ENCODE peak calls at places on chromosome 16, in nine cellular contexts. O is tibial nerve, J is right lobe of liver, D is prostate gland, Z is H54, Q is uterus, T is esophagus squamous epithelium, Y is lower leg skin, I is ovary. X is an unnamed sample.

GRCh38 chr16:86029131-86029741 is 130.3 kb downstream of the IRF8 start:
- DNase-seq in Q (no peak), Z (no peak), O (no peak), T (no peak), D (no peak), J (no peak), Y (peak), I (no peak), X (peak)

GRCh38 chr16:21663889-21664647 is at the start of gene OTOA:
- DNase-seq in Q (no peak), Y (no peak), J (peak), O (no peak), I (no peak), D (no peak), T (no peak), Z (no peak), X (no peak)

GRCh38 chr16:12501727-12502457 is 301.8 kb downstream of the CPPED1 start:
- DNase-seq in T (no peak), Y (no peak), O (no peak), I (no peak), D (no peak), Q (no peak), Z (no peak), J (no peak), X (no peak)

GRCh38 chr16:82016964-82017363 is 5.7 kb upstream of the SDR42E1 start:
- DNase-seq in J (no peak), D (no peak), T (no peak), I (no peak), Y (no peak), Q (no peak), Z (no peak), O (peak), X (no peak)

GRCh38 chr16:12435730-12436129 is 368.0 kb downstream of the CPPED1 start:
- DNase-seq in D (no peak), O (no peak), Y (no peak), I (no peak), T (no peak), Q (no peak), J (no peak), Z (no peak), X (no peak)

GRCh38 chr16:7227193-7227825 is 105.3 kb upstream of the RBFOX1 start:
- DNase-seq in I (no peak), O (no peak), D (no peak), T (no peak), J (no peak), Y (no peak), Q (no peak), Z (no peak), X (peak)

GRCh38 chr16:66064811-66065530 is 301.5 kb upstream of the CDH5 start:
- DNase-seq in T (no peak), Q (no peak), O (no peak), I (no peak), D (no peak), Y (no peak), Z (no peak), J (no peak), X (no peak)

GRCh38 chr16:88063201-88063773 is 112.1 kb downstream of the BANP start:
- DNase-seq in J (peak), Z (no peak), Y (peak), Q (peak), D (no peak), T (no peak), O (peak), I (peak), X (no peak)

GRCh38 chr16:4461250-4462085 is 13.0 kb downstream of the NMRAL1 start:
- DNase-seq in Z (no peak), Y (no peak), O (no peak), D (no peak), I (no peak), T (no peak), J (no peak), Q (no peak), X (peak)

DNA sequence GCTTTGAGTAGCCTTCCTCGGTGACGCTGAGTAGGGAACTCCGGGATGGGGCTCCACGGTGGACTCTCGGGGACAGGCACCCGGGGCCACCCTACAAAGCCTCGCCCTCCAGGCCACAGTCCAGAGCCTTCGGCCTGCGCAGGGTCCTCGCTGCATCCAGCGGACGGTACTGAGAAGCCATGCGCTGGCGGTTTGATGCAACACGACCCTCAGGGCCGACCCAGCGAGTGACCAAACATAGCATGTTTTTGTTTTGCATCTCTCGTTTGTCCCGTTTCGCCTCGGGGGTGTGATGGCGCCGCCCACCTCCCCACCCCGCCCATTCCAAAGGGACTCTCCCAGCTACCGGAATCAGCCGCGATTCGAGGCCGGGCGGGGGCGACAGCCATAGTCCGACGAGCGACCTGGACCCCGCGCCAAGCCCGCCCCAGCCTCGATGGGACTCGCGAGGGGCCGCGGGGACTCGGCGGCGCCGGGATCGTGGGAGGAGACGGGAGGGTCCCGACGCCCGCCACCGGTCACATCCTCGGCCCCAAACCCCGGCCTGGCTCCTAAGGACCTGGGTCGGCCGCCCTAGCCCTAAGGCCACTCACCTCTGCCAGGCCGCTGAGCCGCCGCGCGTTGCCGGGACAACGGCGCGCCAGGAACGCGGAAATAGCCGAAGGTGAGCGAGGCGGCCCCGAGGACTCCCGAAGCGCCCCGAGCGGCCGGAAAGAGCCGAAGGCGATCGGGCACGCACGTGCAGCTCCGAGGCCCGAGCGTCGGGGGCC is 1.6 kb downstream of the IFT140 start:
- DNase-seq in D (peak), I (peak), J (peak), Y (peak), O (peak), Q (peak), T (no peak), Z (peak), X (peak)
- TF ChIP-seq POLR2A in D (peak), I (no peak), J (no peak), Y (no peak), O (peak), Q (no peak), T (no peak), Z (peak), X (no peak)

DNA sequence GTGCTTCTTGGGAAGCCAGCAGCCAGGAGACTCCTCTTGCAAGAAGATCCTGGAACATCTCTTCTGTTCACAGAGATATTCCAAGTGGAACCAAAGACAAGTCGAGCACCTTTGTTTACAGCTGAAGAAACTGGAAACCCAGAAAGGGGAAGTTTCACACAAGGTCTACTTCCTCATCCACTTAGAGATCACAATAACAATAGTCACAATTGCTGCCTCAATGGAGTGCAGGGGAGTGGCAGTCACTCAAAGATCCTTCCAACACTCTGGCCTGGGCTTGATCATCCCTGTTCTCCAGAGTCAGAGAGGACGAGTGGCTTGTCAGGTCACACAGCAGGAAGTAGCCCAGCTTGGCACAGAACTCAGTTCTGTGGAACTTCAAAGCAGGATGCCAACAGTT is 46.9 kb upstream of the SIAH1 start:
- DNase-seq in Q (no peak), Y (no peak), J (no peak), I (no peak), D (no peak), Z (no peak), T (no peak), O (no peak), X (no peak)
- TF ChIP-seq POLR2A in Q (no peak), Y (no peak), J (no peak), I (no peak), D (no peak), Z (no peak), T (no peak), O (no peak), X (no peak)

GRCh38 chr16:1159973-1160772 is 7.3 kb downstream of the CACNA1H start:
- DNase-seq in Y (no peak), J (peak), O (no peak), Q (peak), Z (no peak), T (no peak), D (peak), I (peak), X (peak)
- TF ChIP-seq POLR2A in Y (no peak), J (no peak), O (no peak), Q (no peak), Z (no peak), T (no peak), D (no peak), I (no peak), X (no peak)

GRCh38 chr16:85010931-85011845 is at the start of gene ZDHHC7:
- DNase-seq in D (peak), O (peak), Y (peak), Z (peak), I (peak), T (no peak), J (peak), Q (peak), X (peak)
- TF ChIP-seq POLR2A in D (peak), O (peak), Y (peak), Z (peak), I (peak), T (no peak), J (peak), Q (peak), X (peak)

GRCh38 chr16:3401719-3402397 is 843 bp downstream of the ZNF174 start:
- DNase-seq in D (no peak), T (no peak), Q (no peak), J (no peak), Y (no peak), Z (no peak), O (no peak), I (no peak), X (no peak)

GRCh38 chr16:3400446-3400778 is 392 bp downstream of the ZSCAN32 start:
- DNase-seq in I (no peak), T (no peak), O (no peak), Q (no peak), Z (no peak), D (no peak), J (no peak), Y (no peak), X (no peak)

DNA sequence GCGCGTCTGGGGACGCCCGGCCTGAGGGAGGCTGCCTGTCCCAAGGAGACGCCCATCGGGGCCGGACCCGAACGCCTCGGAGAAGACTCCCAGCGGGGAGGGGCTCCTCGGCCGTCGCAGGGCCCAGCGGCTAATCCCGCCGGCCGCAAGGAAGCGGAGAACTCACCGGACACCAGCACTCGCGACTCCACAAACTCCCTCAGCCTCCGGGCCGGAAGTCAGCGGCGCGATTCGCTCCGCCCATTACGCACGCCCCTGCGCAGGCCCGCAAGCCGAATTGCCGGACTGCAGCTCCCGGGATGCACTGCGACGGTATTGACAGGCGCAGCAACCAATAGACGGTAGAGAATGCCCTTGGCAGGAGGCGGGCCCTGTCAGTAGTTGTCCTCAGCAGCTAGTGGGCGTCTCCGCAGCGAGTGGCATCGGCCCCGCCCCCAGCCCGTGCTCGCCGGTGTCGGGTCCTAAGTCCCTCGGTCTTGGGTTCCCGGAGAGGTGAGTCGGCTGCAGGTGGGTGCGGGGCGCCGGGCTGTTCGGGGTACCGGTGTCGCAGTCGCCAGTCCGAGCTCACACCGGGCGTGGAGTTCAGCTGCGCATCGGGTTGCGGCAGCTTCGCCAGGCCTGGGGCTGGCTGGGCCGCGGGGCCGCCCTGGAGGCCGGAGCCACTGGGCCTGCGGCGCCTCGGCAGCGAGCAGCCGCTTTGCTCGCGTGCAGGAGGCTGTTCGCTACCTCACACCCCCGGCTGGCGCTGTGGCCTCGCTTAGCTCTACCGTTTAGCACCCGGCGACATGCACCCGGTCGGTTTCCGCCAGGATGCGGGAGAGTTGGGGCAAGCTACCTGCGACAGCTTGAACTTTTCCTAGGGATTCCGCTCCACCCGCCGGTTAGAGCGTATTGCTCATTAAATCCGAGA is at the start of the genes ZNF174 and ZSCAN32:
- DNase-seq in I (peak), Q (peak), D (peak), Y (peak), O (peak), J (peak), Z (peak), T (peak), X (peak)
- TF ChIP-seq POLR2A in I (peak), Q (peak), D (peak), Y (peak), O (peak), J (peak), Z (peak), T (no peak), X (peak)

GRCh38 chr16:56450901-56451752 is at the start of the genes NUDT21 and OGFOD1:
- DNase-seq in I (peak), Z (peak), D (peak), J (peak), O (peak), T (peak), Y (peak), Q (peak), X (peak)
- TF ChIP-seq POLR2A in I (peak), Z (peak), D (peak), J (peak), O (peak), T (no peak), Y (no peak), Q (peak), X (no peak)

DNA sequence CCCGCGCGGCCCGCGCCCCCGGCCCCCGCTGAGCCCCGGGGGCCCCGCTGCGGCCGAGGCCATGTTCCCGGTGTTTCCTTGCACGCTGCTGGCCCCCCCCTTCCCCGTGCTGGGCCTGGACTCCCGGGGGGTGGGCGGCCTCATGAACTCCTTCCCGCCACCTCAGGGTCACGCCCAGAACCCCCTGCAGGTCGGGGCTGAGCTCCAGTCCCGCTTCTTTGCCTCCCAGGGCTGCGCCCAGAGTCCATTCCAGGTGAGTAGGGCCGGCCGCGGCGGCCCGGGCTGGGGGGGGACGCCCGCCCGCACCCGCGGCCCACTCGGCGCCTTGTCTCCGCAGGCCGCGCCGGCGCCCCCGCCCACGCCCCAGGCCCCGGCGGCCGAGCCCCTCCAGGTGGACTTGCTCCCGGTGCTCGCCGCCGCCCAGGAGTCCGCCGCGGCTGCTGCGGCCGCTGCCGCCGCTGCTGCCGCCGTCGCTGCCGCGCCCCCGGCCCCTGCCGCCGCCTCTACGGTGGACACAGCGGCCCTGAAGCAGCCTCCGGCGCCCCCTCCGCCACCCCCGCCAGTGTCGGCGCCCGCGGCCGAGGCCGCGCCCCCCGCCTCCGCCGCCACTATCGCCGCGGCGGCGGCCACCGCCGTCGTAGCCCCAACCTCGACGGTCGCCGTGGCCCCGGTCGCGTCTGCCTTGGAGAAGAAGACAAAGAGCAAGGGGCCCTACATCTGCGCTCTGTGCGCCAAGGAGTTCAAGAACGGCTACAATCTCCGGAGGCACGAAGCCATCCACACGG is 504 bp downstream of the MAZ start:
- DNase-seq in T (no peak), Y (peak), O (no peak), J (peak), Q (peak), Z (peak), I (peak), D (peak), X (peak)
- TF ChIP-seq POLR2A in T (no peak), Y (no peak), O (no peak), J (no peak), Q (no peak), Z (peak), I (no peak), D (no peak), X (no peak)

DNA sequence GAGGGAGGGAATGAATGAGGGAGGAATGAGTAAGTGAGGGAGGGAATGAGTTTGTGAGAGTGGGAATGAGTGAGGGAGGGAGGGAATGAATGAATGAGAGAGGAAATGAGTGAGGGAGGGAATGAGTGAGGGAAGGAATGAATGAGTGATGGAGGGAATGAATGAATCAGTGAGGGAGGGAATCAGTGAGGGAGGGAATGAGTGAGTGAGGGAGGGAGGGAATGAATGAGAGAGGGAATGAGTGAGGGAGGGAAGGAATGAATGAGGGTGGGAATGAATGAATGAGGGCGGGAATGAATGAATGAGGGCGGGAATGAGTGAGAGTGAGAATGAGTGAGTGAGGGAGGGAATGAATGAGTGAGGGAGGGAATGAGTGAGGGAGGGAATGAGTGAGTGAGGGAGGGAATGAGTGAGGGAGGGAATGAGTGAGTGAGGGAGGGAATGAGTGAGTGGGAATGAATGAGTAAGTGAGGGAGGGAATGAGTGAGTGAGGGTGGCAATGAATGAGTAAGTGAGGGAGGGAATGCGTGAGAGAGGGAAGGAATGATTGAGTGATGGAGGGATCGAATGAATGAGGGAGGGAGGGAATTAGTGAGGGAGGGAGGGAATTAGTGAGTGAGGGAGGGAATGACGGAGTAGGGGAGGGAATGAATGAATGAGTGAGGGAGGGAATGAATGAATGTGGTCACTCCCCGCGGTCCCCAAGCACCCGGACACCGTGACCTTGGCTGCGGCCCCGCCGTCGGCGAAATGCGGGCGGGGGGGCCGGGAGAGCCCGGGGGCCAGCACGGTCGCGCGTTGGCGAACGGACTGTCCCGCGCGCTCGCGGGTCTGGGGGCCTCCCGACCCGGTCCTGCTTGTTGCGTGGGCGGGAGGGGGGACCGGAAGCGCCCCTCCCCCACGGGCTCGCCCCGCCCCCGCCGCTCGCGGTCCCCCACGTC is 1.1 kb upstream of the UBE2I start:
- DNase-seq in O (no peak), J (no peak), Y (no peak), Z (no peak), Q (no peak), D (no peak), T (no peak), I (no peak), X (no peak)
- TF ChIP-seq POLR2A in O (no peak), J (no peak), Y (no peak), Z (peak), Q (no peak), D (no peak), T (no peak), I (no peak), X (no peak)

X was measured in upper lobe of left lung.